ENCODE peak calls at places on chromosomes 5 and 9, in seven cellular contexts. W, F, Q, G, S, D and E are unnamed samples. For H3K4me1, the result is how much of the 10 kb centered on the place peaks cover.

GRCh38 chr5:16265141-16265540 is 85.5 kb upstream of the MARCHF11 start:
- DNase-seq in W (no peak), F (no peak), Q (no peak), G (no peak), S (no peak), D (no peak), E (no peak)

GRCh38 chr9:84748112-84748511 is 78.6 kb downstream of the NTRK2 start:
- DNase-seq in W (no peak), F (no peak), Q (peak), G (no peak), S (no peak), D (no peak), E (no peak)

GRCh38 chr5:180495292-180495691 is 1.1 kb downstream of the CNOT6 start:
- DNase-seq in W (no peak), F (no peak), Q (no peak), G (no peak), S (no peak), D (no peak), E (no peak)

GRCh38 chr9:82680179-82680935 is 382.6 kb downstream of the RASEF start:
- DNase-seq in W (no peak), F (peak), Q (no peak), G (no peak), S (no peak), D (no peak), E (no peak)

GRCh38 chr9:110152704-110153374 is 55.1 kb downstream of the C9orf152 start:
- DNase-seq in W (peak), F (peak), Q (no peak), G (no peak), S (no peak), D (no peak), E (no peak)

GRCh38 chr9:16873131-16873787 is 2.8 kb upstream of the BNC2 start:
- DNase-seq in W (no peak), F (no peak), Q (no peak), G (no peak), S (no peak), D (no peak), E (no peak)

GRCh38 chr9:109948453-109948852 is 168.5 kb downstream of the PALM2AKAP2 start:
- DNase-seq in W (no peak), F (no peak), Q (no peak), G (no peak), S (no peak), D (no peak), E (no peak)

GRCh38 chr9:137195525-137196220 is 4.9 kb downstream of the TPRN start:
- DNase-seq in W (no peak), F (no peak), Q (no peak), G (no peak), S (no peak), D (peak), E (no peak)

GRCh38 chr9:129140397-129141065 is 29.3 kb downstream of the PTPA start:
- DNase-seq in W (peak), F (peak), Q (no peak), G (no peak), S (peak), D (peak), E (peak)

GRCh38 chr9:32672478-32672877 is 37.0 kb upstream of the TAF1L start:
- DNase-seq in W (no peak), F (no peak), Q (no peak), G (no peak), S (no peak), D (no peak), E (no peak)

GRCh38 chr9:123637596-123637939 is 281.6 kb downstream of the CRB2 start:
- DNase-seq in W (no peak), F (no peak), Q (no peak), G (no peak), S (no peak), D (no peak), E (no peak)

GRCh38 chr5:3995954-3996619 is 400.5 kb downstream of the IRX1 start:
- DNase-seq in W (no peak), F (no peak), Q (no peak), G (no peak), S (no peak), D (no peak), E (no peak)

GRCh38 chr9:87494970-87495471 is 2.6 kb upstream of the DAPK1 start:
- DNase-seq in W (peak), F (no peak), Q (no peak), G (peak), S (no peak), D (no peak), E (no peak)

GRCh38 chr9:86126998-86127972 is 27.9 kb upstream of the GOLM1 start:
- DNase-seq in W (peak), F (peak), Q (no peak), G (no peak), S (peak), D (peak), E (no peak)

GRCh38 chr5:131109540-131110255 is 55.4 kb downstream of the HINT1 start:
- DNase-seq in W (peak), F (peak), Q (peak), G (no peak), S (no peak), D (no peak), E (no peak)

GRCh38 chr9:109506097-109506712 is 8.1 kb upstream of the PTPN3 start:
- DNase-seq in W (no peak), F (no peak), Q (no peak), G (no peak), S (peak), D (no peak), E (no peak)

GRCh38 chr5:56669534-56670483 is 145.5 kb upstream of the MAP3K1 start:
- DNase-seq in W (no peak), F (no peak), Q (peak), G (peak), S (peak), D (peak), E (peak)

GRCh38 chr5:124719346-124719967 is 27.0 kb downstream of the ZNF608 start:
- DNase-seq in W (no peak), F (no peak), Q (no peak), G (no peak), S (no peak), D (no peak), E (no peak)
- H3K4me1 ChIP-seq in W (under half), F (under half), Q (under half), G (under half), S (under half), D (under half), E (under half)

DNA sequence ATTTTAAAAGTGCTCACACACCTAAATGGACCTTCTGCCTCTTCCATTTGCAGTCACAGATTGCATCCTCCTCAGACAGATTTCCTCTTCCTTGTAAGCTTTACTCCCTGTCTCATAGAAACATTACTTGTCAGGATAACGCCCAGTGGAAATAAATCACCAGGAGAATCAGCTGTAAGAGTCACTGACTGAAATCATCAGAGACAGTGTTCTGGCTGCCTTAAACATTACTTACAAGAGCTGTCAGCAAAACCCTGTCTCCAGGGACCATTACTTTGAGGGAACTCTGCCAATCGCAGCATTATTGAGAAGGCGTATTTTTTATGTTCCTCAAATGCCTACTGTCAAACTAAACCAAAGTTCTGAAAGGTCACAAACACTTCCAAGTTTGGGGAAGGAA is 5.9 kb downstream of the DPYSL3 start:
- DNase-seq in W (no peak), F (no peak), Q (no peak), G (no peak), S (no peak), D (no peak), E (no peak)
- TF ChIP-seq POLR2AphosphoS5 in W (no peak), F (peak), Q (no peak), G (no peak), S (no peak), D (no peak), E (no peak)

DNA sequence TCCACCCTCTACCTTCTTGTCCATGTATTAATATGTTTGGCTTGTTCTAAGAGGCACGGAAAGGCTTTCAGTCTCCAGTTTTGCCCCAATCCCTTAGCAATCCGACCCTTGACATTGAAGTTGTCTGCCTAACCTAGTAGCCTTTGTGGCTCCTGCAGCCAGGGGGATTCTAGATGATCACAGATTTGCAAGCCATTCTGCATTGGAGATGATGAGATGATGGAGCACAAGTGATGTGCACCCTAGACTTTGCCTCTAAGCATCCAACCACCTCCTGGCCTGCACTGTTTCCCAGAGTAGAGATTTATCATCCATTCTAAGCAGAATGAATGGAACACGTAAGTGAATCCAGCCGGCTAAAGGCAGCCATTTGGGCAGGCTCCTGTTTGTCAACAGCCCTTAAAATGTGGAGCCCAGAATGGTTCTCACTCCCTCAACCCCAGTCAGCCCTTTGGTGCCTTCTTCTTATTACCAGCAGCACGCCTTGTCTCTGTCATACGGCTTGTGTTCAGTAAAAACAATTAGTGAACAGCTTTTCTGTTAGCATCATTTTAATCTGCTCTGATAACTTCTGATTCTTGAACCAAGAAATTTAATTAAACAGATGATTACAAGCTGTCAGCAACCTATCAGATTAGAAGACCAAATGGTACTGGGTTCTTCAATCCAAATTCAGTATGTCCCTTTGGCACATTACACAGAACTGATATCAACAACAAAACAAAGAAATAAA is 5.7 kb upstream of the TRAF1 start:
- DNase-seq in W (no peak), F (no peak), Q (no peak), G (no peak), S (no peak), D (peak), E (no peak)
- H3K4me1 ChIP-seq in W (under half), F (half or more), Q (half or more), G (half or more), S (under half), D (half or more), E (half or more)

GRCh38 chr5:132866342-132867045 is at the start of the genes GDF9 and UQCRQ:
- DNase-seq in W (peak), F (peak), Q (peak), G (peak), S (peak), D (peak), E (peak)
- TF ChIP-seq POLR2AphosphoS5 in W (peak), F (peak), Q (peak), G (peak), S (peak), D (peak), E (peak)

GRCh38 chr9:114396558-114397218 is 8.9 kb upstream of the AKNA start:
- DNase-seq in W (peak), F (no peak), Q (no peak), G (peak), S (peak), D (no peak), E (no peak)
- H3K4me1 ChIP-seq in W (under half), F (under half), Q (under half), G (half or more), S (under half), D (half or more), E (half or more)